ENCODE peak calls at places on chromosomes 1 and 21, in four cellular contexts. E, Q, W and H are unnamed samples.
A peak's percentile ranks its signal among the peaks of the same experiment; 100 is the strongest.

GRCh38 chr1:11180342-11180744 is 8.8 kb upstream of the ANGPTL7 start:
- DNase-seq in W (no peak), E (peak; percentile 50), Q (no peak), H (no peak)

GRCh38 chr1:228149341-228150020 is at the start of gene GJC2:
- DNase-seq in Q (no peak), W (peak; percentile 35), E (no peak), H (peak; percentile 22)

GRCh38 chr1:44947060-44947773 is 39.2 kb downstream of the EIF2B3 start:
- DNase-seq in E (no peak), W (no peak), Q (no peak), H (no peak)

GRCh38 chr1:208270679-208271111 is 26.5 kb upstream of the PLXNA2 start:
- DNase-seq in W (no peak), E (no peak), Q (no peak), H (no peak)

GRCh38 chr1:10225573-10225972 is 15.2 kb downstream of the KIF1B start:
- DNase-seq in W (no peak), E (peak; percentile 61), Q (no peak), H (no peak)

GRCh38 chr21:40120944-40121575 is 253.8 kb downstream of the PCP4 start:
- DNase-seq in E (no peak), W (no peak), Q (no peak), H (no peak)

GRCh38 chr1:2300851-2301606 is 72.9 kb downstream of the SKI start:
- DNase-seq in E (no peak), Q (peak; percentile 68), W (no peak), H (peak; percentile 53)

GRCh38 chr21:30426732-30427131 is 1.0 kb upstream of the KRTAP13-3 start:
- DNase-seq in W (no peak), E (no peak), Q (no peak), H (no peak)

GRCh38 chr1:29202053-29202452 is 20.4 kb upstream of the SRSF4 start:
- DNase-seq in Q (no peak), E (no peak), W (no peak), H (no peak)

GRCh38 chr21:45592208-45592619 is 50.0 kb upstream of the SLC19A1 start:
- DNase-seq in W (no peak), E (no peak), Q (peak; percentile 81), H (no peak)

GRCh38 chr21:38297871-38298270 is 41.1 kb downstream of the KCNJ15 start:
- DNase-seq in E (no peak), Q (no peak), W (no peak), H (no peak)

GRCh38 chr1:246372502-246372901 is 134.6 kb downstream of the SMYD3 start:
- DNase-seq in Q (no peak), E (no peak), W (no peak), H (no peak)

GRCh38 chr1:60869264-60869663 is 213.1 kb upstream of the NFIA start:
- DNase-seq in E (no peak), Q (no peak), W (no peak), H (no peak)

GRCh38 chr1:5722635-5723157 is 269.5 kb downstream of the NPHP4 start:
- DNase-seq in E (no peak), W (no peak), Q (no peak), H (no peak)

GRCh38 chr1:234538930-234539649 is 60.1 kb upstream of the TARBP1 start:
- DNase-seq in W (no peak), E (no peak), Q (no peak), H (no peak)

GRCh38 chr1:183277821-183278735 is 92.0 kb downstream of the LAMC2 start:
- DNase-seq in W (no peak), Q (no peak), E (no peak), H (no peak)

GRCh38 chr1:153513023-153513422 is 22.8 kb downstream of the S100A6 start:
- DNase-seq in Q (no peak), E (no peak), W (no peak), H (no peak)

GRCh38 chr1:94092210-94092613 is 28.7 kb downstream of the ABCA4 start:
- DNase-seq in W (no peak), Q (no peak), E (no peak), H (no peak)

GRCh38 chr1:167500283-167500860 is 18.0 kb downstream of the CD247 start:
- DNase-seq in W (no peak), E (no peak), Q (no peak), H (no peak)

GRCh38 chr1:5889901-5890300 is 102.3 kb downstream of the NPHP4 start:
- DNase-seq in E (no peak), W (no peak), Q (no peak), H (no peak)

GRCh38 chr1:204398197-204399125 is 13.2 kb downstream of the PPP1R15B start:
- DNase-seq in W (peak; percentile 59), E (no peak), Q (peak; percentile 49), H (no peak)

GRCh38 chr1:18530567-18531502 is 50.1 kb downstream of the KLHDC7A start:
- DNase-seq in Q (no peak), E (no peak), W (no peak), H (no peak)

GRCh38 chr1:61568460-61569211 is 156.3 kb downstream of the TM2D1 start:
- DNase-seq in E (no peak), W (no peak), Q (no peak), H (no peak)

GRCh38 chr1:168987330-168987729 is 119.2 kb upstream of the ATP1B1 start:
- DNase-seq in Q (no peak), W (no peak), E (no peak), H (no peak)

GRCh38 chr1:158793604-158794003 is 12.6 kb upstream of the OR6N2 start:
- DNase-seq in W (no peak), E (no peak), Q (no peak), H (no peak)

GRCh38 chr1:1778827-1779675 is 781 bp upstream of the NADK start:
- DNase-seq in Q (peak; percentile 91), W (peak; percentile 70), E (no peak), H (peak; percentile 57)

GRCh38 chr1:48205547-48205946 is 17.0 kb upstream of the SLC5A9 start:
- DNase-seq in Q (no peak), E (no peak), W (no peak), H (no peak)

GRCh38 chr1:111864862-111865261 is 109.2 kb downstream of the DDX20 start:
- DNase-seq in E (no peak), Q (no peak), W (peak; percentile 31), H (no peak)

GRCh38 chr1:114011796-114012195 is 32.5 kb downstream of the OLFML3 start:
- DNase-seq in Q (no peak), E (no peak), W (no peak), H (no peak)

GRCh38 chr21:45318556-45319341 is 31.1 kb upstream of the POFUT2 start:
- DNase-seq in E (no peak), W (peak; percentile 56), Q (no peak), H (no peak)

GRCh38 chr1:44543816-44544185 is 130.5 kb downstream of the TMEM53 start:
- DNase-seq in E (no peak), W (no peak), Q (no peak), H (no peak)

GRCh38 chr21:33273044-33273443 is 6.9 kb downstream of the IL10RB start:
- DNase-seq in Q (no peak), W (no peak), E (no peak), H (no peak)

GRCh38 chr1:182671779-182672486 is 12.5 kb downstream of the RGS8 start:
- DNase-seq in Q (no peak), E (no peak), W (no peak), H (no peak)

GRCh38 chr1:110879758-110880606 is 7.0 kb downstream of the CD53 start:
- DNase-seq in E (no peak), W (no peak), Q (peak; percentile 64), H (no peak)

GRCh38 chr1:46687910-46688509 is 16.4 kb downstream of the TEX38 start:
- DNase-seq in W (no peak), Q (no peak), E (no peak), H (no peak)
- TF ChIP-seq CTCF in W (no peak), Q (no peak), E (no peak), H (no peak)

DNA sequence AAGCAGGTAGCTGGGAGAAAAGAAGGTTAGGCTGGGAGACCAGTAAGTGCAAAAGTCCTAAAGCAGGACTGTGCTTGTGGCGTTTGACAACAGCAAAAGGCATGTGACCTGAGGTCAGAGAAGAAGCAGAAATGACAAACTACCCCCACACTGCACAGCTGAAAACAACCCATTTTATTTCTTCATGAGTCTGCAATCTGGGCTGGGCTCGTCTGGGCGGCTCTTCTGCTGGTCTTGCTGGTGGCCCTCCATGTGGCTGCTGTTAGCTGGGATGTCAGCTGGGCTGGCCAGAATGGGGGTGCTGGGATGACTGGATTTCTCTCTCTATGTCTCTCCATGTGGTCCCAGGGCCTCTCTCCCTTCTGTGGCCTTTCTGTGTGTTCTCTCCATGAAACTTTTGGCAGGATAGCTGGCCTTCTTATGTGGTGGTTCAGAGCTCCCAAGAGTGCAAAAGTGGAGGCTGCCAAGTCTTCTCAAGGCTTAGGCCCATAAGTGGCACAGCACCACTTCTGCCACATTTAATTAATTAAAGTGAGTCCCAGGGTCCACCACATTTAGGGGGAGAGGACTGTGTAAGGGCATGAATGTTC is 128.6 kb downstream of the RIPK4 start:
- DNase-seq in E (no peak), Q (no peak), W (no peak), H (no peak)
- TF ChIP-seq CTCF in E (no peak), Q (no peak), W (no peak), H (no peak)

GRCh38 chr1:88936760-88937342 is 45.5 kb upstream of the GTF2B start:
- DNase-seq in E (no peak), W (no peak), Q (no peak), H (no peak)

GRCh38 chr1:88935522-88936222 is 44.3 kb upstream of the GTF2B start:
- DNase-seq in W (no peak), Q (no peak), E (no peak), H (no peak)

DNA sequence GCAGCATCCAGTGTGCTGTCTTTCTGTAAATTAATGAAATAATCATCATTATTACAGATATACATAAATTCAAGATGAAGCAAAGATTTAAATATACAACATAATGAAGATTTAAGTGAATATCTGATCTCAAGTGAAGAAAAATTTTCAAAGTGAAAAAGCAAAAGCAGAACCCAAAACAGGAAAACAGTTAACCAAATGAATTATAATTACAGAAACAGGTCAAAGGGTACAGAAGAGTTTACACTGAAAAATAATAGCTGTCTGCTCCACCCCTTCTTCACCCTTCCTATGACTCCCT is 44.8 kb upstream of the GTF2B start:
- DNase-seq in Q (no peak), W (no peak), E (no peak), H (no peak)
- TF ChIP-seq CTCF in Q (no peak), W (peak; percentile 19), E (no peak), H (no peak)

GRCh38 chr1:22284906-22285544 is 142.1 kb upstream of the WNT4 start:
- DNase-seq in E (no peak), W (no peak), Q (no peak), H (no peak)

GRCh38 chr1:22287946-22288520 is 145.1 kb upstream of the WNT4 start:
- DNase-seq in E (no peak), Q (no peak), W (no peak), H (no peak)

GRCh38 chr1:22287273-22287672 is 144.4 kb upstream of the WNT4 start:
- DNase-seq in W (no peak), Q (no peak), E (no peak), H (no peak)

GRCh38 chr1:22285545-22286396 is 142.9 kb upstream of the WNT4 start:
- DNase-seq in E (no peak), W (no peak), Q (no peak), H (no peak)

DNA sequence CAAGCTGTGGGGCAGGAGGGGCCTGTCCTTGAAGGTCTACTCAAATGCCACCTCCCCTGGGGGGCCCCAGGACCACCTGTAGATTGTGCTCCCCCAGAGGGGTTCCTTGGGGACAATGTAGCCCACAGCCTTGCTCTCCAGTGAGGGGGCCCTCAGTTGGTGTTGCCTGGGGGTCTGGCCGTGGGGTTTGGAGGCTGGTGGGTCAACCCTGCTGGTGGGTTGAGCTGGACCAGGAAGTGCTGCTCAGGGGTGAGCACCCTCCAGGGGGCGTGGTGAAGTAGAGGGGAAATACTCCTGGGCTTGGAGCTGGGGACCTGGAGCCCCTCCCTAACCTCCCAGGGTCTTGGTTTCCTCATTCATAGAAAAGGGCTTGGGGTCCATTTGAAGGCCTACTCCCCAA is 143.6 kb upstream of the WNT4 start:
- DNase-seq in W (no peak), E (no peak), Q (no peak), H (no peak)
- TF ChIP-seq CTCF in W (no peak), E (no peak), Q (no peak), H (no peak)